ENCODE peak calls at places on chromosomes 11 and 22, in nine cellular contexts. One of them, this sample, is unnamed.

GRCh38 chr11:27719575-27719925 is 19.3 kb upstream of the BDNF start:
- DNase-seq in HFF-Myc: no peak
- DNase-seq in epithelial cell of esophagus: no peak
- DNase-seq in sigmoid colon: no peak
- DNase-seq in dorsolateral prefrontal cortex: no peak
- DNase-seq in A549: no peak
- DNase-seq in BJ: no peak
- DNase-seq in coronary artery: no peak
- DNase-seq in mesenchymal stem cell: no peak
- DNase-seq in this sample: no peak

GRCh38 chr22:47575291-47575690 is 812.8 kb downstream of the TBC1D22A start:
- DNase-seq in mesenchymal stem cell: no peak
- DNase-seq in coronary artery: no peak
- DNase-seq in HFF-Myc: no peak
- DNase-seq in A549: no peak
- DNase-seq in BJ: no peak
- DNase-seq in dorsolateral prefrontal cortex: no peak
- DNase-seq in sigmoid colon: no peak
- DNase-seq in epithelial cell of esophagus: no peak
- DNase-seq in this sample: no peak

GRCh38 chr11:8107642-8108041 is 26.6 kb downstream of the TUB start:
- DNase-seq in dorsolateral prefrontal cortex: no peak
- DNase-seq in A549: no peak
- DNase-seq in sigmoid colon: no peak
- DNase-seq in HFF-Myc: no peak
- DNase-seq in coronary artery: no peak
- DNase-seq in mesenchymal stem cell: no peak
- DNase-seq in epithelial cell of esophagus: no peak
- DNase-seq in BJ: no peak
- DNase-seq in this sample: no peak

GRCh38 chr22:30305519-30305905 is 16.2 kb upstream of the CASTOR1 start:
- DNase-seq in BJ: no peak
- DNase-seq in dorsolateral prefrontal cortex: no peak
- DNase-seq in sigmoid colon: peak
- DNase-seq in HFF-Myc: no peak
- DNase-seq in A549: no peak
- DNase-seq in coronary artery: no peak
- DNase-seq in mesenchymal stem cell: peak
- DNase-seq in epithelial cell of esophagus: no peak
- DNase-seq in this sample: no peak

GRCh38 chr22:27386186-27386585 is 415.4 kb downstream of the MN1 start:
- DNase-seq in BJ: no peak
- DNase-seq in sigmoid colon: no peak
- DNase-seq in A549: no peak
- DNase-seq in epithelial cell of esophagus: peak
- DNase-seq in HFF-Myc: no peak
- DNase-seq in dorsolateral prefrontal cortex: no peak
- DNase-seq in coronary artery: peak
- DNase-seq in mesenchymal stem cell: no peak
- DNase-seq in this sample: no peak

GRCh38 chr22:46563381-46564083 is 26.1 kb upstream of the CELSR1 start:
- DNase-seq in HFF-Myc: no peak
- DNase-seq in mesenchymal stem cell: peak
- DNase-seq in dorsolateral prefrontal cortex: peak
- DNase-seq in sigmoid colon: peak
- DNase-seq in coronary artery: no peak
- DNase-seq in BJ: no peak
- DNase-seq in epithelial cell of esophagus: peak
- DNase-seq in A549: peak
- DNase-seq in this sample: peak

GRCh38 chr11:62186195-62186594 is 3.8 kb upstream of the SCGB1D1 start:
- DNase-seq in sigmoid colon: no peak
- DNase-seq in A549: no peak
- DNase-seq in BJ: no peak
- DNase-seq in HFF-Myc: no peak
- DNase-seq in dorsolateral prefrontal cortex: no peak
- DNase-seq in coronary artery: no peak
- DNase-seq in mesenchymal stem cell: no peak
- DNase-seq in epithelial cell of esophagus: no peak
- DNase-seq in this sample: no peak

GRCh38 chr11:2536440-2536989 is 91.7 kb downstream of the KCNQ1 start:
- DNase-seq in dorsolateral prefrontal cortex: no peak
- DNase-seq in mesenchymal stem cell: no peak
- DNase-seq in HFF-Myc: no peak
- DNase-seq in sigmoid colon: peak
- DNase-seq in coronary artery: peak
- DNase-seq in A549: no peak
- DNase-seq in epithelial cell of esophagus: no peak
- DNase-seq in BJ: no peak
- DNase-seq in this sample: no peak

GRCh38 chr22:39130892-39131855 is 21.3 kb downstream of the CBX7 start:
- DNase-seq in mesenchymal stem cell: peak
- DNase-seq in epithelial cell of esophagus: no peak
- DNase-seq in HFF-Myc: no peak
- DNase-seq in dorsolateral prefrontal cortex: no peak
- DNase-seq in BJ: no peak
- DNase-seq in sigmoid colon: peak
- DNase-seq in A549: no peak
- DNase-seq in coronary artery: peak
- DNase-seq in this sample: no peak

GRCh38 chr11:74678041-74678440 is 53.2 kb downstream of the CHRDL2 start:
- DNase-seq in HFF-Myc: no peak
- DNase-seq in coronary artery: no peak
- DNase-seq in dorsolateral prefrontal cortex: no peak
- DNase-seq in epithelial cell of esophagus: no peak
- DNase-seq in mesenchymal stem cell: no peak
- DNase-seq in A549: no peak
- DNase-seq in BJ: no peak
- DNase-seq in sigmoid colon: no peak
- DNase-seq in this sample: no peak

GRCh38 chr11:106271686-106272085 is 194.2 kb downstream of the AASDHPPT start:
- DNase-seq in HFF-Myc: no peak
- DNase-seq in mesenchymal stem cell: no peak
- DNase-seq in dorsolateral prefrontal cortex: no peak
- DNase-seq in coronary artery: no peak
- DNase-seq in BJ: no peak
- DNase-seq in epithelial cell of esophagus: no peak
- DNase-seq in sigmoid colon: no peak
- DNase-seq in A549: no peak
- DNase-seq in this sample: peak

GRCh38 chr11:86396403-86396802 is 21.7 kb downstream of the CCDC81 start:
- DNase-seq in mesenchymal stem cell: peak
- DNase-seq in coronary artery: no peak
- DNase-seq in epithelial cell of esophagus: peak
- DNase-seq in HFF-Myc: no peak
- DNase-seq in dorsolateral prefrontal cortex: no peak
- DNase-seq in BJ: peak
- DNase-seq in sigmoid colon: no peak
- DNase-seq in A549: no peak
- DNase-seq in this sample: peak

GRCh38 chr11:2577071-2578005 is 122.5 kb downstream of the KCNQ1OT1 start:
- DNase-seq in BJ: no peak
- DNase-seq in sigmoid colon: peak
- DNase-seq in mesenchymal stem cell: no peak
- DNase-seq in dorsolateral prefrontal cortex: peak
- DNase-seq in HFF-Myc: no peak
- DNase-seq in epithelial cell of esophagus: no peak
- DNase-seq in A549: no peak
- DNase-seq in coronary artery: peak
- DNase-seq in this sample: no peak

GRCh38 chr11:13249177-13249576 is 28.4 kb upstream of the BMAL1 start:
- DNase-seq in dorsolateral prefrontal cortex: no peak
- DNase-seq in coronary artery: no peak
- DNase-seq in HFF-Myc: no peak
- DNase-seq in BJ: no peak
- DNase-seq in mesenchymal stem cell: no peak
- DNase-seq in A549: no peak
- DNase-seq in epithelial cell of esophagus: no peak
- DNase-seq in sigmoid colon: no peak
- DNase-seq in this sample: no peak

GRCh38 chr11:31045335-31045734 is 324.2 kb downstream of the DCDC1 start:
- DNase-seq in A549: no peak
- DNase-seq in sigmoid colon: no peak
- DNase-seq in mesenchymal stem cell: no peak
- DNase-seq in epithelial cell of esophagus: peak
- DNase-seq in coronary artery: no peak
- DNase-seq in BJ: no peak
- DNase-seq in dorsolateral prefrontal cortex: no peak
- DNase-seq in HFF-Myc: no peak
- DNase-seq in this sample: peak

GRCh38 chr11:33668468-33668825 is 32.2 kb downstream of the C11orf91 start:
- DNase-seq in epithelial cell of esophagus: no peak
- DNase-seq in dorsolateral prefrontal cortex: no peak
- DNase-seq in BJ: no peak
- DNase-seq in sigmoid colon: no peak
- DNase-seq in coronary artery: no peak
- DNase-seq in mesenchymal stem cell: no peak
- DNase-seq in A549: no peak
- DNase-seq in HFF-Myc: no peak
- DNase-seq in this sample: peak

GRCh38 chr11:30155428-30155827 is 75.4 kb upstream of the FSHB start:
- DNase-seq in HFF-Myc: no peak
- DNase-seq in mesenchymal stem cell: no peak
- DNase-seq in sigmoid colon: no peak
- DNase-seq in coronary artery: no peak
- DNase-seq in epithelial cell of esophagus: no peak
- DNase-seq in BJ: no peak
- DNase-seq in A549: no peak
- DNase-seq in dorsolateral prefrontal cortex: no peak
- DNase-seq in this sample: no peak

GRCh38 chr11:10604340-10604748 is 35.9 kb upstream of the LYVE1 start:
- DNase-seq in A549: no peak
- DNase-seq in dorsolateral prefrontal cortex: no peak
- DNase-seq in sigmoid colon: peak
- DNase-seq in HFF-Myc: no peak
- DNase-seq in coronary artery: no peak
- DNase-seq in epithelial cell of esophagus: peak
- DNase-seq in mesenchymal stem cell: peak
- DNase-seq in BJ: no peak
- DNase-seq in this sample: no peak

GRCh38 chr11:65506770-65507485 is 8.1 kb downstream of the MALAT1 start:
- DNase-seq in dorsolateral prefrontal cortex: peak
- DNase-seq in coronary artery: peak
- DNase-seq in sigmoid colon: peak
- DNase-seq in BJ: no peak
- DNase-seq in mesenchymal stem cell: peak
- DNase-seq in epithelial cell of esophagus: peak
- DNase-seq in HFF-Myc: peak
- DNase-seq in A549: no peak
- DNase-seq in this sample: peak

GRCh38 chr11:19597194-19597593 is 115.4 kb upstream of the NAV2 start:
- DNase-seq in mesenchymal stem cell: peak
- DNase-seq in HFF-Myc: peak
- DNase-seq in coronary artery: peak
- DNase-seq in epithelial cell of esophagus: peak
- DNase-seq in A549: no peak
- DNase-seq in dorsolateral prefrontal cortex: no peak
- DNase-seq in BJ: peak
- DNase-seq in sigmoid colon: no peak
- DNase-seq in this sample: peak

GRCh38 chr11:19594326-19594725 is 118.3 kb upstream of the NAV2 start:
- DNase-seq in mesenchymal stem cell: no peak
- DNase-seq in sigmoid colon: no peak
- DNase-seq in HFF-Myc: no peak
- DNase-seq in BJ: no peak
- DNase-seq in A549: no peak
- DNase-seq in dorsolateral prefrontal cortex: no peak
- DNase-seq in coronary artery: peak
- DNase-seq in epithelial cell of esophagus: no peak
- DNase-seq in this sample: no peak

GRCh38 chr11:19595499-19595839 is 117.2 kb upstream of the NAV2 start:
- DNase-seq in HFF-Myc: no peak
- DNase-seq in dorsolateral prefrontal cortex: no peak
- DNase-seq in A549: no peak
- DNase-seq in sigmoid colon: no peak
- DNase-seq in mesenchymal stem cell: no peak
- DNase-seq in BJ: no peak
- DNase-seq in coronary artery: peak
- DNase-seq in epithelial cell of esophagus: no peak
- DNase-seq in this sample: no peak

GRCh38 chr11:19597876-19598275 is 114.8 kb upstream of the NAV2 start:
- DNase-seq in mesenchymal stem cell: peak
- DNase-seq in sigmoid colon: no peak
- DNase-seq in coronary artery: peak
- DNase-seq in dorsolateral prefrontal cortex: no peak
- DNase-seq in HFF-Myc: no peak
- DNase-seq in A549: no peak
- DNase-seq in BJ: no peak
- DNase-seq in epithelial cell of esophagus: no peak
- DNase-seq in this sample: no peak

GRCh38 chr11:19595840-19596751 is 116.5 kb upstream of the NAV2 start:
- DNase-seq in epithelial cell of esophagus: peak
- DNase-seq in BJ: peak
- DNase-seq in coronary artery: peak
- DNase-seq in mesenchymal stem cell: peak
- DNase-seq in HFF-Myc: peak
- DNase-seq in dorsolateral prefrontal cortex: no peak
- DNase-seq in A549: peak
- DNase-seq in sigmoid colon: peak
- DNase-seq in this sample: peak
- H3K4me3 ChIP-seq in epithelial cell of esophagus: no peak
- H3K4me3 ChIP-seq in BJ: no peak
- H3K4me3 ChIP-seq in coronary artery: peak
- H3K4me3 ChIP-seq in mesenchymal stem cell: no peak
- H3K4me3 ChIP-seq in HFF-Myc: no peak
- H3K4me3 ChIP-seq in dorsolateral prefrontal cortex: no peak
- H3K4me3 ChIP-seq in A549: no peak
- H3K4me3 ChIP-seq in sigmoid colon: no peak
- H3K4me3 ChIP-seq in this sample: no peak

GRCh38 chr11:110584150-110584549 is 128.1 kb downstream of the ARHGAP20 start:
- DNase-seq in HFF-Myc: no peak
- DNase-seq in epithelial cell of esophagus: no peak
- DNase-seq in sigmoid colon: no peak
- DNase-seq in dorsolateral prefrontal cortex: no peak
- DNase-seq in coronary artery: no peak
- DNase-seq in BJ: no peak
- DNase-seq in A549: no peak
- DNase-seq in mesenchymal stem cell: no peak
- DNase-seq in this sample: no peak
- H3K4me3 ChIP-seq in HFF-Myc: no peak
- H3K4me3 ChIP-seq in epithelial cell of esophagus: no peak
- H3K4me3 ChIP-seq in sigmoid colon: no peak
- H3K4me3 ChIP-seq in dorsolateral prefrontal cortex: no peak
- H3K4me3 ChIP-seq in coronary artery: no peak
- H3K4me3 ChIP-seq in BJ: no peak
- H3K4me3 ChIP-seq in A549: no peak
- H3K4me3 ChIP-seq in mesenchymal stem cell: no peak
- H3K4me3 ChIP-seq in this sample: no peak

GRCh38 chr11:102704841-102705240 is 728 bp downstream of the MMP27 start:
- DNase-seq in sigmoid colon: no peak
- DNase-seq in epithelial cell of esophagus: no peak
- DNase-seq in coronary artery: no peak
- DNase-seq in dorsolateral prefrontal cortex: no peak
- DNase-seq in A549: no peak
- DNase-seq in BJ: no peak
- DNase-seq in HFF-Myc: no peak
- DNase-seq in mesenchymal stem cell: no peak
- DNase-seq in this sample: no peak
- H3K4me3 ChIP-seq in sigmoid colon: no peak
- H3K4me3 ChIP-seq in epithelial cell of esophagus: no peak
- H3K4me3 ChIP-seq in coronary artery: no peak
- H3K4me3 ChIP-seq in dorsolateral prefrontal cortex: no peak
- H3K4me3 ChIP-seq in A549: no peak
- H3K4me3 ChIP-seq in BJ: no peak
- H3K4me3 ChIP-seq in HFF-Myc: no peak
- H3K4me3 ChIP-seq in mesenchymal stem cell: no peak
- H3K4me3 ChIP-seq in this sample: no peak

GRCh38 chr11:79436911-79437273 is 3.9 kb downstream of the TENM4 start:
- DNase-seq in mesenchymal stem cell: no peak
- DNase-seq in dorsolateral prefrontal cortex: no peak
- DNase-seq in coronary artery: no peak
- DNase-seq in BJ: no peak
- DNase-seq in epithelial cell of esophagus: no peak
- DNase-seq in HFF-Myc: no peak
- DNase-seq in A549: no peak
- DNase-seq in sigmoid colon: no peak
- DNase-seq in this sample: no peak
- H3K4me3 ChIP-seq in mesenchymal stem cell: peak
- H3K4me3 ChIP-seq in dorsolateral prefrontal cortex: peak
- H3K4me3 ChIP-seq in coronary artery: peak
- H3K4me3 ChIP-seq in BJ: peak
- H3K4me3 ChIP-seq in epithelial cell of esophagus: peak
- H3K4me3 ChIP-seq in HFF-Myc: peak
- H3K4me3 ChIP-seq in A549: peak
- H3K4me3 ChIP-seq in sigmoid colon: peak
- H3K4me3 ChIP-seq in this sample: peak

This sample was measured in astrocyte of the spinal cord.